ENCODE peak calls at places on chromosomes 7 and 10, in seven cellular contexts. W is stimulated activated CD8-positive, alpha-beta memory T cell treated with anti-CD3 and anti-CD28 coated beads, Interleukin-7, amount 100 ng/mL, for 24 hours; T is NCI-H510A treated with DMSO at 0.1 percent for 48 hours; E is activated T-helper 1 cell treated with anti-CD3 and anti-CD28 coated beads, Interleukin-12 subunit alpha, Interleukin-12 subunit beta, Interleukin-2, Interleukin-4 antibody, amounts not matched to agents 30 ng/mL and 10 ng/mL and 1 ng/mL, durations not matched to agents 14 hours and 24 hours and 36 hours; I is Calu3; Q is Right ventricle myocardium superior; F is activated T-cell treated with anti-CD3 and anti-CD28 coated beads, Interleukin-2, amount 50 U/mL, for 72 hours. L is an unnamed sample.

GRCh38 chr10:33939892-33940291 is 605.4 kb upstream of the NRP1 start:
- DNase-seq in T (peak; percentile 22), Q (no peak), I (no peak), F (no peak), W (no peak), E (no peak), L (no peak)

GRCh38 chr10:4519691-4520402 is 306.2 kb upstream of the AKR1E2 start:
- DNase-seq in F (no peak), Q (no peak), I (no peak), T (no peak), W (no peak), E (no peak), L (peak; percentile 89)

GRCh38 chr10:92268763-92269162 is 22.1 kb downstream of the CPEB3 start:
- DNase-seq in Q (no peak), E (no peak), I (no peak), F (no peak), T (no peak), W (no peak), L (no peak)

GRCh38 chr7:145036592-145037386 is 200.9 kb upstream of the TPK1 start:
- DNase-seq in E (peak; percentile 2), I (peak; percentile 52), Q (peak; percentile 42), F (peak; percentile 26), T (peak; percentile 4), W (no peak), L (peak; percentile 0)

GRCh38 chr7:108181073-108181985 is 51.2 kb upstream of the LAMB4 start:
- DNase-seq in T (peak; percentile 63), E (no peak), F (no peak), I (peak; percentile 38), W (no peak), Q (no peak), L (peak; percentile 12)

GRCh38 chr10:21526184-21526951 is 886 bp upstream of the SKIDA1 start:
- DNase-seq in I (peak; percentile 46), T (peak; percentile 80), E (peak; percentile 34), F (peak; percentile 61), Q (peak; percentile 92), W (no peak), L (peak; percentile 49)

GRCh38 chr7:96179341-96179740 is 142.6 kb downstream of the SLC25A13 start:
- DNase-seq in Q (no peak), E (no peak), T (no peak), I (no peak), F (no peak), W (no peak), L (no peak)

GRCh38 chr10:119206603-119207366 is 586 bp upstream of the GRK5 start:
- DNase-seq in I (peak; percentile 68), T (peak; percentile 52), W (peak; percentile 37), E (peak; percentile 62), F (peak; percentile 77), Q (peak; percentile 85), L (no peak)

GRCh38 chr7:141118809-141119586 is 45.1 kb downstream of the TMEM178B start:
- DNase-seq in E (no peak), W (no peak), Q (no peak), F (no peak), I (no peak), T (no peak), L (no peak)

L was measured in skeletal muscle cell.